ENCODE peak calls at places on chromosome 13, in five cellular contexts. I, T, S, Y and D are unnamed samples.

GRCh38 chr13:94950303-94950702 is 238.0 kb upstream of the SOX21 start:
- DNase-seq in I (no peak), Y (no peak), T (no peak), S (peak), D (no peak)

GRCh38 chr13:30866692-30867669 is 39.1 kb upstream of the MEDAG start:
- DNase-seq in Y (no peak), S (no peak), T (no peak), I (no peak), D (no peak)

GRCh38 chr13:113666324-113666660 is 727 bp upstream of the GRK1 start:
- DNase-seq in I (no peak), Y (no peak), T (peak), S (no peak), D (peak)

GRCh38 chr13:22517544-22517943 is 663.2 kb upstream of the SGCG start:
- DNase-seq in I (no peak), Y (no peak), T (no peak), S (peak), D (no peak)

GRCh38 chr13:113904411-113904810 is 40.5 kb upstream of the GAS6 start:
- DNase-seq in Y (no peak), I (no peak), T (no peak), S (peak), D (no peak)

GRCh38 chr13:88068975-88069374 is 397.8 kb downstream of the SLITRK5 start:
- DNase-seq in I (no peak), S (peak), Y (no peak), T (no peak), D (no peak)

GRCh38 chr13:82933986-82934385 is 948.3 kb downstream of the SLITRK1 start:
- DNase-seq in S (no peak), T (no peak), I (no peak), Y (no peak), D (no peak)

GRCh38 chr13:27194895-27195764 is 23.5 kb upstream of the USP12 start:
- DNase-seq in S (peak), Y (peak), I (no peak), T (no peak), D (no peak)

GRCh38 chr13:96809366-96810096 is 184.7 kb downstream of the OXGR1 start:
- DNase-seq in S (no peak), T (no peak), Y (no peak), I (no peak), D (no peak)

GRCh38 chr13:31909889-31910551 is 121.6 kb upstream of the FRY start:
- DNase-seq in S (peak), Y (peak), T (no peak), I (peak), D (no peak)

GRCh38 chr13:86830046-86830445 is 841.1 kb upstream of the SLITRK5 start:
- DNase-seq in T (no peak), I (no peak), Y (no peak), S (no peak), D (no peak)

GRCh38 chr13:70339738-70340137 is 231.5 kb upstream of the KLHL1 start:
- DNase-seq in Y (peak), S (peak), T (no peak), I (no peak), D (no peak)

GRCh38 chr13:79987323-79987722 is 353.6 kb downstream of the SPRY2 start:
- DNase-seq in S (no peak), T (no peak), I (no peak), Y (peak), D (no peak)

GRCh38 chr13:25654332-25654731 is 282.6 kb downstream of the ATP8A2 start:
- DNase-seq in I (no peak), S (no peak), T (no peak), Y (peak), D (no peak)

GRCh38 chr13:23915308-23915707 is 18.0 kb upstream of the C1QTNF9B start:
- DNase-seq in I (no peak), T (no peak), S (no peak), Y (no peak), D (no peak)

GRCh38 chr13:95385808-95386207 is 84.6 kb upstream of the ABCC4 start:
- DNase-seq in S (no peak), T (no peak), I (no peak), Y (no peak), D (no peak)

GRCh38 chr13:63880705-63881104 is 2465.1 kb upstream of the PCDH20 start:
- DNase-seq in T (no peak), S (no peak), I (no peak), Y (no peak), D (no peak)

GRCh38 chr13:95641961-95642621 is 2.4 kb downstream of the DZIP1 start:
- DNase-seq in S (peak), Y (peak), I (peak), T (peak), D (no peak)

GRCh38 chr13:44303681-44304432 is 69.8 kb upstream of the SERP2 start:
- DNase-seq in Y (no peak), T (no peak), S (no peak), I (no peak), D (no peak)

GRCh38 chr13:81659984-81660383 is 1319.1 kb upstream of the SPRY2 start:
- DNase-seq in S (no peak), I (no peak), Y (no peak), T (no peak), D (no peak)

GRCh38 chr13:69820180-69820579 is 287.4 kb upstream of the ATXN8OS start:
- DNase-seq in S (no peak), T (no peak), I (no peak), Y (no peak), D (no peak)

GRCh38 chr13:99176309-99177276 is 24.1 kb upstream of the UBAC2 start:
- DNase-seq in S (peak), T (peak), I (peak), Y (peak), D (peak)

GRCh38 chr13:74683411-74683810 is 549.2 kb upstream of the KLF12 start:
- DNase-seq in I (no peak), S (peak), T (no peak), Y (peak), D (no peak)
- TF ChIP-seq CTCF in I (no peak), S (peak), T (no peak), Y (peak), D (no peak)

DNA sequence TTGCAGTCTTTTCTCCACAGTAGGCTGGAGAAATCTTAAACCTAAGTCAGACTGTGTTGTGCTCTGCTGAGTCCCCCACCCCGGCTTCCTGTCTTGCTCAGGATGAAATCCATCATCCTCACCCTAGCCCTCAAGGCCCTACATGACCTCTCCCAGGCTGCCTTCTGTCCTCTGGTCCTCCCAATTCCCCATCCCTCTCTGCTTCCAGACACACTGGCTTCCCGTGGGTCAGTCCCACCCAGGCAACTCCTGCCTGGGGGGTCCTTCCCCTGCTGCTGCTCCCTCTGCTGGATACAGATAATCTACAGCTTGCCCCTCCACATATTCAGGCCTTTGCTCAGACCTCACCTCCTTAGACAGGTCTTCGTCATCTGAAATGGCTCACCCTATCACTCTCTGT is 18.4 kb upstream of the CBY2 start:
- DNase-seq in T (no peak), I (no peak), Y (no peak), S (peak), D (no peak)
- TF ChIP-seq CTCF in T (no peak), I (peak), Y (peak), S (peak), D (no peak)

GRCh38 chr13:38045278-38046048 is 175.9 kb upstream of the TRPC4 start:
- DNase-seq in Y (peak), T (no peak), I (no peak), S (peak), D (no peak)
- TF ChIP-seq CTCF in Y (peak), T (no peak), I (peak), S (peak), D (no peak)

GRCh38 chr13:75585153-75585552 is 35.6 kb downstream of the UCHL3 start:
- DNase-seq in Y (no peak), I (no peak), S (no peak), T (no peak), D (no peak)
- TF ChIP-seq CTCF in Y (no peak), I (no peak), S (no peak), T (no peak), D (no peak)

GRCh38 chr13:85631801-85632200 is 167.4 kb downstream of the SLITRK6 start:
- DNase-seq in I (no peak), Y (no peak), T (no peak), S (no peak), D (no peak)

GRCh38 chr13:85626603-85627002 is 172.6 kb downstream of the SLITRK6 start:
- DNase-seq in Y (no peak), S (no peak), T (no peak), I (no peak), D (no peak)
- TF ChIP-seq CTCF in Y (no peak), S (no peak), T (no peak), I (no peak), D (no peak)

DNA sequence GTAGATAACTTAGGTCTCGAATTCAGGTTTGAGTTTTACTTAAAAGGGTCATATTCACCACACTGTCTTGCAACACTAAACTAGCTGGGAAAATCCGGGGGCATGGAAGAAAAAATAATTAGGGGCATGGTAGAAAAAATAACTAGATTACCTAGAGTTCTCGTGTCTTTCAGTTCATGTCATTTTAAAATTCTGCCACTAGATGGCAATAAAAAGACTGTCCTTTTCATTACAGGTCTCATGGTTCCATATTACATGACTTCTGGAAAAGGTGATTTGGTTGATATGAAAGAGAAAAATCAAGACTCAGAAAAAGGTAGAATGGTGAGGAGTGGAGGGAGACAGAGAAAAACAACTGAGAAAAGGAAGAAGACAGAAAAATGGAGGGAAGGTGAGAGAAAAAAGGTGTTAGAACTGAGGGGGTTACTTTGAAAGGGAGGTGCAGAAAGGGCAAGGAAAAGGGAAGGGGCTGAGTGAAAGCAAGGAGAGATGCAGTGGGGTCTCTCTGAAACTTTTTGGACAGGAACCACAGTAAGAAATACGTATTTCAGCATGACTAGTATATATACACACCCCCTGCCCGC is 299.0 kb downstream of the KLF12 start:
- DNase-seq in I (no peak), S (peak), Y (peak), T (no peak), D (no peak)
- TF ChIP-seq CTCF in I (peak), S (peak), Y (peak), T (peak), D (no peak)

GRCh38 chr13:20114066-20114465 is 46.8 kb downstream of the GJA3 start:
- DNase-seq in S (no peak), T (no peak), Y (no peak), I (no peak), D (no peak)

GRCh38 chr13:20119960-20120359 is 40.9 kb downstream of the GJA3 start:
- DNase-seq in I (no peak), Y (no peak), S (no peak), T (no peak), D (no peak)

GRCh38 chr13:20121154-20121515 is 39.7 kb downstream of the GJA3 start:
- DNase-seq in Y (no peak), T (no peak), I (no peak), S (no peak), D (no peak)

GRCh38 chr13:20118268-20119140 is 42.3 kb downstream of the GJA3 start:
- DNase-seq in Y (no peak), T (peak), I (peak), S (peak), D (no peak)

DNA sequence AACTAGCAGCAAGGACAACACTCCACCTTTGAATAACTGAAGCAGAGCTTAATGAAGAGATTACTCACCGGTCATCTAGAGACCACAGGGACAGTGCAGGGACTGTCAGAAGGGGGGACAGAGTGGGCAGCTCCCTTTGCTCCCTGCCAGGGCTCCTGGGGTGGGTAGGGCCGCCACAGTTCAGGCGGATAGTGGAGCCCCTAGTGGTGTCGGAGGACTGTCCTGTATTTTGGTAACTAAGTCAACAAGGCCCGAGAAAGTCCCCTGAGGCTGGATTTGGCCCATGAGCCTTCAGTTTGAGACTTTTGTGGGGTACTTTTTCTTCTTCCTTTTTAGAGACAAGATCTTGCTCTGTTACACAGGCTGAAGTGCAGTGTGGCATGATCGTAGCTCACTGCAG is 44.6 kb downstream of the GJA3 start:
- DNase-seq in Y (no peak), S (peak), I (no peak), T (no peak), D (no peak)
- TF ChIP-seq CTCF in Y (no peak), S (peak), I (no peak), T (no peak), D (no peak)

GRCh38 chr13:39685652-39686051 is 30.2 kb downstream of the COG6 start:
- DNase-seq in Y (no peak), T (no peak), I (no peak), S (no peak), D (no peak)

GRCh38 chr13:39688278-39688677 is 32.8 kb downstream of the COG6 start:
- DNase-seq in S (no peak), T (no peak), I (no peak), Y (no peak), D (no peak)

GRCh38 chr13:39682788-39683187 is 27.3 kb downstream of the COG6 start:
- DNase-seq in Y (no peak), T (no peak), I (no peak), S (no peak), D (no peak)

GRCh38 chr13:39682310-39682709 is 26.8 kb downstream of the COG6 start:
- DNase-seq in T (no peak), Y (no peak), I (no peak), S (no peak), D (no peak)

DNA sequence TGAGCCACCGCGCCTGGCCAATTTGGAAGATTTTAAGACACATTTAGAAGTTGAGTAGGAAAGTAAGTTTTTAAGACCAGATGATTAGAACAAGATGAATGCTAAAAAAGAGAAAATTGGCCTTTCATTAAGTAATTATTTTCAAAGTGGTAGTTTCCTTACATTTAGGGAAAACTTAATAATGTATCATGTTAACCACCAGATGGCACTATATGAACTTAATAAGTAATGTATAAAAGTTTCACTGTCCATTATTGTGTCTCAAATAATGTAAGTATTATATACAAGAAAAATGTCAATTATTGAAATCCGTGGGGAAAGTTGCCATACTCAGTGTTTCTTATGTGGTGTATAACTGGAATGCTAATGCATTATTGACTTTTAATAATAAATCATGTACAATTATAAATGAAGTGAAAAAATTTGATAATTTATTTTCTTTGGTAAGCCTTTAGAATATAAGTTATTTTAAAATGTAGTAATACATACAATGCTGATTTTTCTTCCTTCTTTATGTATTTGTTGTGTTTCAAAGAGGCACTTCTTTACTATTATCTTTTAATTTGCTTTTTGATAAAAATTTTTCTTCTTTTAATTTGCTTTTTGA is 29.2 kb downstream of the COG6 start:
- DNase-seq in I (no peak), S (peak), T (no peak), Y (peak), D (no peak)
- TF ChIP-seq CTCF in I (peak), S (peak), T (no peak), Y (peak), D (no peak)

GRCh38 chr13:37889811-37890210 is 20.2 kb upstream of the TRPC4 start:
- DNase-seq in Y (no peak), T (no peak), S (no peak), I (no peak), D (no peak)
- TF ChIP-seq CTCF in Y (no peak), T (no peak), S (no peak), I (no peak), D (no peak)